ENCODE peak calls at places on chromosomes 6 and 20, in ten cellular contexts. T is H7; P is GM12864; Y is naive thymus-derived CD4-positive, alpha-beta T cell; A is neural progenitor cell; K is fibroblast of mammary gland; B is pancreas; H is IMR-90; U is left lung; V is AG04450. S is an unnamed sample.

GRCh38 chr20:21127201-21127981 is 1.5 kb downstream of the KIZ start:
- DNase-seq in T (no peak), P (no peak), Y (no peak), A (no peak), K (no peak), B (no peak), H (no peak), U (no peak), V (no peak), S (no peak)

GRCh38 chr6:91730710-91731109 is 1143.8 kb upstream of the MAP3K7 start:
- DNase-seq in T (no peak), P (no peak), Y (no peak), A (no peak), K (no peak), B (no peak), H (no peak), U (no peak), V (no peak), S (no peak)

GRCh38 chr6:63347599-63347998 is 27.8 kb upstream of the LGSN start:
- DNase-seq in T (no peak), P (no peak), Y (no peak), A (no peak), K (peak), B (no peak), H (peak), U (no peak), V (peak), S (no peak)

GRCh38 chr20:57877131-57877784 is 167.4 kb upstream of the PMEPA1 start:
- DNase-seq in T (peak), P (no peak), Y (no peak), A (no peak), K (no peak), B (no peak), H (no peak), U (no peak), V (no peak), S (no peak)

GRCh38 chr6:93088675-93089575 is 330.4 kb downstream of the EPHA7 start:
- DNase-seq in T (no peak), P (no peak), Y (no peak), A (no peak), K (no peak), B (no peak), H (no peak), U (no peak), V (no peak), S (no peak)

GRCh38 chr6:138601128-138601527 is 101.8 kb upstream of the NHSL1 start:
- DNase-seq in T (no peak), P (no peak), Y (no peak), A (no peak), K (peak), B (no peak), H (peak), U (no peak), V (no peak), S (no peak)

GRCh38 chr20:23101696-23102095 is 15.6 kb upstream of the CD93 start:
- DNase-seq in T (no peak), P (no peak), Y (no peak), A (no peak), K (no peak), B (no peak), H (no peak), U (no peak), V (no peak), S (no peak)

GRCh38 chr20:20410678-20411077 is 42.8 kb downstream of the INSM1 start:
- DNase-seq in T (peak), P (no peak), Y (no peak), A (peak), K (no peak), B (peak), H (no peak), U (no peak), V (no peak), S (no peak)

GRCh38 chr6:168725821-168726220 is 284.8 kb downstream of the SMOC2 start:
- DNase-seq in T (no peak), P (no peak), Y (no peak), A (no peak), K (no peak), B (no peak), H (no peak), U (no peak), V (no peak), S (no peak)

GRCh38 chr20:51487525-51488279 is 54.8 kb downstream of the NFATC2 start:
- DNase-seq in T (no peak), P (no peak), Y (no peak), A (no peak), K (peak), B (no peak), H (peak), U (no peak), V (peak), S (no peak)

GRCh38 chr6:154605207-154605877 is 94.9 kb upstream of the CNKSR3 start:
- DNase-seq in T (no peak), P (peak), Y (no peak), A (no peak), K (no peak), B (no peak), H (no peak), U (no peak), V (no peak), S (no peak)

GRCh38 chr20:11076434-11076833 is 402.6 kb upstream of the JAG1 start:
- DNase-seq in T (no peak), P (no peak), Y (no peak), A (peak), K (no peak), B (no peak), H (no peak), U (no peak), V (no peak), S (no peak)

GRCh38 chr6:134564705-134565104 is 246.8 kb upstream of the SGK1 start:
- DNase-seq in T (no peak), P (no peak), Y (no peak), A (no peak), K (no peak), B (no peak), H (no peak), U (no peak), V (no peak), S (no peak)

GRCh38 chr6:158611039-158611438 is 33.5 kb downstream of the DYNLT1 start:
- DNase-seq in T (no peak), P (no peak), Y (no peak), A (no peak), K (no peak), B (no peak), H (no peak), U (no peak), V (no peak), S (no peak)

DNA sequence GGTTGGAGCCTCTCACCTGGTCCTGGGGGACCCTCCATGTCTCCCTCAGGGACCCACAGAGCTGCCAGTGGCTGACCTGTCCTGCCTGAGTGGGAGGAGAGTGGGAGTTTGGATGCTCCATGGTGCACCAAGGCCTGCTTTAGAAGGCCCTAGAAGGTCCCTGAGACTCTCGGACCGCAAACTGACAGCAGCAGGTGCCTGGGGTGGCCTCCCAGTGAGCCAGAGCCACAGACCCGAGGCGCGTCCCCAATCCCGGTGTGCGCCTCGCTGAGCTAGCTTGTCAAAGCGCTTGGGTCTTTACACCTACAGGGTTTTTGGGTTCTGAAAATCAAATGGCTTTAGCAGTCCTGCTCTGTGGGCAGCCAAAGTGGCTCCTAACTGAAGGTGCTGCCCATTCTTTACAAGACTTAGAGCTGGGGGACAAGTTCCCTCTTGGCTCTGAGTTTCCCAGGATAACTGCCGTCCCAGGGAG is 4.9 kb downstream of the MYT1 start:
- DNase-seq in T (no peak), P (no peak), Y (no peak), A (no peak), K (no peak), B (no peak), H (no peak), U (no peak), V (no peak), S (no peak)
- H3K4me3 ChIP-seq in T (no peak), P (no peak), Y (no peak), A (no peak), K (no peak), B (no peak), H (no peak), U (no peak), V (no peak), S (no peak)

GRCh38 chr6:53048431-53049195 is 16.6 kb upstream of the FBXO9 start:
- DNase-seq in T (no peak), P (no peak), Y (no peak), A (no peak), K (peak), B (no peak), H (peak), U (no peak), V (no peak), S (no peak)
- H3K4me3 ChIP-seq in T (no peak), P (no peak), Y (peak), A (no peak), K (no peak), B (no peak), H (no peak), U (no peak), V (no peak), S (no peak)

GRCh38 chr6:84763397-84764331 is 734 bp downstream of the TBX18 start:
- DNase-seq in T (peak), P (no peak), Y (no peak), A (peak), K (peak), B (peak), H (peak), U (no peak), V (no peak), S (peak)
- H3K4me3 ChIP-seq in T (peak), P (no peak), Y (no peak), A (peak), K (peak), B (peak), H (peak), U (peak), V (peak), S (no peak)

DNA sequence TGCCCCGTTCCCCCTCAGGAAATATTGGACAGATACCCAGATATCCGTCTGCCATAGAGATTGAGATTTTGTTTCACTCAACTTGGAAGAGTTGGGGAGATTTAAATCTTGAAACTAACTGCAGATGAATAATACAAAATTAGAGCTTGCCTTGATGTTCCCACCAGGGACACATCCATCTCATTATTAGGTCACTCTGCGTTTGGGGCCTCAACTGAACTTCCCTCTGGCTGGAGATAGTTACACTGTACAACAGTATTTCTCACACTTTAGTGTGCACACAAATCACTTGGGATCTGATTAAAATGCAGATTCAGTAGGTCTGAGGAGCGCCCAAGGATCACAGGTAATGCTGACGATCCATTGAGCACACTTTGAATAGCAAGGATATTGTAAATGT is 35.0 kb upstream of the ADTRP start:
- DNase-seq in T (no peak), P (no peak), Y (no peak), A (no peak), K (peak), B (no peak), H (no peak), U (no peak), V (no peak), S (no peak)
- H3K4me3 ChIP-seq in T (no peak), P (no peak), Y (no peak), A (no peak), K (no peak), B (no peak), H (no peak), U (no peak), V (no peak), S (no peak)

DNA sequence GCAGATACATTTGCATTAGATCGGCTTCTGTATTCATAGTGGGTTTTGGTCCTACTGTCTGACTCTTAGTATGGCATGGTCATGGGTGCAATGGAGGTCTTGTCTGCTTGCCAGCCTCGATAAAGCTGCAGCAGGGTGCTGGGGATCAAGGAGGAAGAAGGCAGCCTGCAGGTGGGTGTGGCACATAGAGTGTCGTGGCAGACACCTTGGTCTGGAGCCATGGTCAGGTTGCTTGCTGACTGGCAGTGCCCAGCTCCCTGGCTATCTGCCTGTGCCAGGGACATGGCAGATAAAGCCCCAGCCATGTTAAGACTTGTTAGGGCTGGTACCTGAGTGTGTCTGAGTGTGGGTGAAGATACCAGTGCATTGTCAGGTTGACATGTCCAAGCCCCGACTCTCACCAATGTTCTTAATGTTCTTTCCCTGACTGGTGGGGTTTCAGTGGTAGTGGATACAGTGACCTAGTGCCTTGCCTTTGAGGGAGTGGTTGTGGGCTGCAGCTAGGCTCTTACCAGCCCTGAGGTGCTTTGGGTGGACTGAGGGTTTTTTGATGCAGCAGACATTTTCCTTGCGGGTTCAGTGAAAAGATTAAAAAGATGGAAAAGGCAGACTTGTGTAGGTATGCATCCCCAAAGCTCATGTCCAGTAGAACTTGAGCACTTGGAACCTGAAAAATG is 1.8 kb downstream of the FAM83D start:
- DNase-seq in T (no peak), P (no peak), Y (no peak), A (no peak), K (no peak), B (no peak), H (no peak), U (no peak), V (no peak), S (no peak)
- H3K4me3 ChIP-seq in T (peak), P (peak), Y (no peak), A (peak), K (peak), B (no peak), H (peak), U (no peak), V (peak), S (peak)

DNA sequence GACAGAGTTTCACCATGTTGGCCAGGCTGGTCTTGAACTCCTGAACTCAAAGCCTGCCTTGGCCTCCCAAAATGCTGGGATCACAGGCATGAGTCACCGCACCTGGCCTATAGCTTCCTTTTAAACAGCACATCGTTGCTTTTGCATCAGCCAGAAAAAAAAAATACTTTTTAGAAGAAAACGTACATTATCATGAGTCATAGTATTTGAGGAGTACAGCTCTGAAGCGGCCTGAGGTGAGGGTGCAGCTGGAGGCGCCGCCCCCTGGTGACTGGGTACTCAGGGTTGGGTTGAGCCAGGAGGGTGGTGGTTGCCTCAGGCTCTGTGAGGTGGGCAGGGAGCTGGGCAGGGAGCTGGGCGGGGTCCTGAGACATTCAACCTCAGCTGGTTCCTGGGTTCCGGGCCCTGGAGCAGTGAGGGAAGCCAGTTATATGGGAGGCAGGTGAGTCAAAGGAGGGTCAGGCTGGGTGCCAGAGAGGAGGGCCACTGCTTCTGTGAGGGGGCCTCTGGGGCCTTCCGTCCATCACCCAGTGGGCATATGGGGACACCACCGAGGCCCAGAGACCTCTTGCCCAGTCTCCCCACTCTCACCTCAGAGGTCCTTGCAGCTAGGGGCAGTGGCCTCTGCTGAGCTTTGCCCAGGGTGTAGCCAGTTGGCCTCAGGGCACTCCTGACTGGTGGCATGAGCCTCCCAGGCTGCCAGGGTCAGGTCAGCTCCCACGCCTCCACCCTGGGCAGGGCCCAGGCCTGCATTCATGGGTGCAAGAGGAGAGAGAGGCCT is 11.7 kb upstream of the ID1 start:
- DNase-seq in T (peak), P (no peak), Y (no peak), A (no peak), K (peak), B (no peak), H (peak), U (peak), V (no peak), S (no peak)
- H3K4me3 ChIP-seq in T (no peak), P (no peak), Y (no peak), A (no peak), K (no peak), B (no peak), H (no peak), U (no peak), V (no peak), S (no peak)

GRCh38 chr20:48822178-48822577 is 5.6 kb downstream of the PREX1 start:
- DNase-seq in T (peak), P (no peak), Y (no peak), A (no peak), K (no peak), B (no peak), H (no peak), U (no peak), V (no peak), S (no peak)
- H3K4me3 ChIP-seq in T (no peak), P (no peak), Y (peak), A (no peak), K (no peak), B (no peak), H (no peak), U (peak), V (no peak), S (no peak)